ENCODE peak calls at places on chromosomes 12 and 14, in ten cellular contexts. H is Right ventricle myocardium inferior, G is T follicular helper cell, K is pulmonary artery endothelial cell, J is activated B cell treated with CpG ODN at 0.5 μM for 24 hours, Q is KBM-7, E is GM23248, N is hippocampal formation, U is GM10248, S is testis. V is an unnamed sample.

GRCh38 chr12:66290716-66291200 is 11.5 kb upstream of the HELB start:
- DNase-seq in S (no peak), U (no peak), J (no peak), N (no peak), G (no peak), Q (no peak), K (no peak), E (no peak), H (no peak), V (no peak)

GRCh38 chr14:104116544-104117340 is 21.6 kb upstream of the KIF26A start:
- DNase-seq in E (no peak), H (peak), U (no peak), S (no peak), Q (no peak), G (no peak), J (no peak), N (no peak), K (no peak), V (no peak)

GRCh38 chr12:48865141-48865440 is 579 bp downstream of the RND1 start:
- DNase-seq in Q (no peak), G (peak), U (no peak), E (no peak), S (no peak), H (no peak), N (no peak), K (no peak), J (no peak), V (no peak)

GRCh38 chr14:94769413-94770250 is at the start of gene GSC:
- DNase-seq in Q (peak), K (no peak), J (no peak), N (no peak), E (peak), S (peak), U (no peak), G (no peak), H (peak), V (peak)

GRCh38 chr12:49959570-49960473 is 1.9 kb upstream of the AQP5 start:
- DNase-seq in Q (peak), N (no peak), G (no peak), E (no peak), S (peak), K (peak), J (no peak), H (no peak), U (no peak), V (peak)

GRCh38 chr14:97379091-97379531 is 581.9 kb downstream of the VRK1 start:
- DNase-seq in Q (no peak), J (no peak), S (no peak), E (no peak), H (no peak), N (no peak), U (no peak), G (no peak), K (no peak), V (no peak)

GRCh38 chr14:22918519-22918808 is 485 bp downstream of the RBM23 start:
- DNase-seq in S (no peak), H (no peak), Q (no peak), J (no peak), K (no peak), E (peak), N (no peak), G (no peak), U (no peak), V (no peak)

GRCh38 chr12:23197266-23197665 is 572.3 kb downstream of the ETNK1 start:
- DNase-seq in S (no peak), E (peak), U (no peak), N (no peak), G (no peak), Q (no peak), J (no peak), K (no peak), H (no peak), V (no peak)

V was measured in AG10803.